ENCODE peak calls at places on chromosome 9, in nine cellular contexts. H is stimulated activated CD8-positive, alpha-beta memory T cell treated with anti-CD3 and anti-CD28 coated beads, Interleukin-15, amount 100 ng/mL, for 24 hours; G is psoas muscle; F is stimulated activated effector memory CD8-positive, alpha-beta T cell treated with anti-CD3 and anti-CD28 coated beads, Interleukin-12 subunit alpha, Interleukin-12 subunit beta, amount 100 ng/mL, for 72 hours; E is adrenal gland; U is heart left ventricle; L is neural crest cell; P is SW 1271; C is GDM1. W is an unnamed sample.
A peak's percentile ranks its signal among the peaks of the same experiment; 100 is the strongest.

GRCh38 chr9:132744881-132745761 is 74.9 kb downstream of the GTF3C4 start:
- DNase-seq in H (no peak), G (no peak), F (no peak), E (no peak), U (no peak), L (no peak), P (no peak), C (no peak), W (no peak)

GRCh38 chr9:136443087-136443486 is 3.4 kb upstream of the INPP5E start:
- DNase-seq in H (no peak), G (no peak), F (no peak), E (no peak), U (no peak), L (no peak), P (no peak), C (no peak), W (no peak)

GRCh38 chr9:131731237-131731995 is 8.5 kb downstream of the RAPGEF1 start:
- DNase-seq in H (no peak), G (no peak), F (no peak), E (no peak), U (no peak), L (no peak), P (no peak), C (no peak), W (peak; percentile 50)

GRCh38 chr9:88927510-88927909 is 63.8 kb upstream of the S1PR3 start:
- DNase-seq in H (no peak), G (no peak), F (no peak), E (no peak), U (no peak), L (no peak), P (no peak), C (no peak), W (no peak)

GRCh38 chr9:90016272-90016671 is 411.5 kb downstream of the GADD45G start:
- DNase-seq in H (no peak), G (no peak), F (no peak), E (no peak), U (no peak), L (no peak), P (no peak), C (no peak), W (no peak)

GRCh38 chr9:89564257-89564878 is 40.4 kb upstream of the GADD45G start:
- DNase-seq in H (no peak), G (no peak), F (no peak), E (no peak), U (no peak), L (no peak), P (no peak), C (no peak), W (no peak)

GRCh38 chr9:38132956-38133355 is 63.9 kb upstream of the SHB start:
- DNase-seq in H (no peak), G (no peak), F (no peak), E (no peak), U (no peak), L (no peak), P (no peak), C (no peak), W (no peak)

GRCh38 chr9:113164536-113165300 is 13.9 kb downstream of the SLC31A2 start:
- DNase-seq in H (no peak), G (peak; percentile 82), F (no peak), E (peak; percentile 80), U (peak; percentile 73), L (no peak), P (no peak), C (no peak), W (no peak)

GRCh38 chr9:133734600-133735414 is 3.3 kb downstream of the SARDH start:
- DNase-seq in H (no peak), G (no peak), F (no peak), E (no peak), U (no peak), L (no peak), P (no peak), C (no peak), W (peak; percentile 61)

GRCh38 chr9:79709945-79710674 is 138.3 kb downstream of the TLE4 start:
- DNase-seq in H (no peak), G (no peak), F (no peak), E (no peak), U (no peak), L (no peak), P (no peak), C (no peak), W (no peak)

GRCh38 chr9:126057461-126057860 is 269.2 kb upstream of the MVB12B start:
- DNase-seq in H (no peak), G (no peak), F (no peak), E (no peak), U (no peak), L (no peak), P (no peak), C (no peak), W (no peak)

GRCh38 chr9:128892223-128892892 is 10.4 kb downstream of the LRRC8A start:
- DNase-seq in H (no peak), G (peak; percentile 92), F (no peak), E (peak; percentile 88), U (peak; percentile 95), L (no peak), P (peak; percentile 53), C (no peak), W (no peak)

GRCh38 chr9:123640792-123641222 is 284.8 kb downstream of the CRB2 start:
- DNase-seq in H (no peak), G (no peak), F (peak; percentile 8), E (no peak), U (no peak), L (no peak), P (no peak), C (no peak), W (no peak)

GRCh38 chr9:75358837-75359236 is 270.5 kb downstream of the OSTF1 start:
- DNase-seq in H (no peak), G (no peak), F (no peak), E (no peak), U (no peak), L (no peak), P (no peak), C (no peak), W (no peak)

GRCh38 chr9:98081477-98082219 is 25.1 kb downstream of the NANS start:
- DNase-seq in H (no peak), G (no peak), F (no peak), E (peak; percentile 39), U (peak; percentile 32), L (no peak), P (peak; percentile 48), C (no peak), W (no peak)

GRCh38 chr9:125447202-125447802 is 185.7 kb downstream of the GAPVD1 start:
- DNase-seq in H (no peak), G (no peak), F (no peak), E (no peak), U (no peak), L (no peak), P (no peak), C (no peak), W (no peak)

GRCh38 chr9:130624154-130624553 is 40.2 kb upstream of the PRDM12 start:
- DNase-seq in H (no peak), G (no peak), F (no peak), E (no peak), U (no peak), L (no peak), P (no peak), C (no peak), W (no peak)

GRCh38 chr9:107615325-107615724 is 125.8 kb upstream of the KLF4 start:
- DNase-seq in H (no peak), G (no peak), F (no peak), E (no peak), U (no peak), L (no peak), P (no peak), C (no peak), W (no peak)

GRCh38 chr9:96245399-96245798 is 56.6 kb downstream of the HSD17B3 start:
- DNase-seq in H (no peak), G (no peak), F (no peak), E (no peak), U (no peak), L (peak; percentile 19), P (no peak), C (no peak), W (peak; percentile 12)

GRCh38 chr9:5425006-5425628 is 12.6 kb downstream of the PLGRKT start:
- DNase-seq in H (no peak), G (no peak), F (no peak), E (no peak), U (no peak), L (no peak), P (no peak), C (no peak), W (no peak)